ENCODE peak calls at places on chromosomes 16 and 17, in nine cellular contexts. One of them, this sample, is unnamed.
A peak's percentile ranks its signal among the peaks of the same experiment; 100 is the strongest.

GRCh38 chr17:70041061-70041460 is 34.0 kb upstream of the KCNJ16 start:
- DNase-seq in SK-N-SH: no peak
- DNase-seq in A549: no peak
- DNase-seq in HCT116: no peak
- DNase-seq in H1: no peak
- DNase-seq in endothelial cell of umbilical vein: no peak
- DNase-seq in K562: no peak
- DNase-seq in HepG2: no peak
- DNase-seq in GM12878: no peak
- DNase-seq in this sample: no peak

GRCh38 chr17:72387487-72387886 is 266.7 kb downstream of the SOX9 start:
- DNase-seq in SK-N-SH: no peak
- DNase-seq in A549: peak; percentile 63
- DNase-seq in HCT116: peak; percentile 77
- DNase-seq in H1: no peak
- DNase-seq in endothelial cell of umbilical vein: no peak
- DNase-seq in K562: no peak
- DNase-seq in HepG2: peak; percentile 39
- DNase-seq in GM12878: no peak
- DNase-seq in this sample: peak; percentile 23

GRCh38 chr16:83539736-83540490 is 267.9 kb upstream of the HSBP1 start:
- DNase-seq in SK-N-SH: no peak
- DNase-seq in A549: no peak
- DNase-seq in HCT116: no peak
- DNase-seq in H1: no peak
- DNase-seq in endothelial cell of umbilical vein: no peak
- DNase-seq in K562: no peak
- DNase-seq in HepG2: no peak
- DNase-seq in GM12878: no peak
- DNase-seq in this sample: no peak

GRCh38 chr17:44865921-44866320 is 18.2 kb downstream of the HIGD1B start:
- DNase-seq in SK-N-SH: no peak
- DNase-seq in A549: no peak
- DNase-seq in HCT116: no peak
- DNase-seq in H1: no peak
- DNase-seq in endothelial cell of umbilical vein: no peak
- DNase-seq in K562: no peak
- DNase-seq in HepG2: no peak
- DNase-seq in GM12878: no peak
- DNase-seq in this sample: no peak

GRCh38 chr17:14838567-14838966 is 426.6 kb downstream of the PMP22 start:
- DNase-seq in SK-N-SH: no peak
- DNase-seq in A549: no peak
- DNase-seq in HCT116: no peak
- DNase-seq in H1: no peak
- DNase-seq in endothelial cell of umbilical vein: no peak
- DNase-seq in K562: no peak
- DNase-seq in HepG2: no peak
- DNase-seq in GM12878: no peak
- DNase-seq in this sample: no peak

GRCh38 chr17:82320140-82320840 is 2.9 kb upstream of the CD7 start:
- DNase-seq in SK-N-SH: peak; percentile 82
- DNase-seq in A549: no peak
- DNase-seq in HCT116: no peak
- DNase-seq in H1: no peak
- DNase-seq in endothelial cell of umbilical vein: no peak
- DNase-seq in K562: no peak
- DNase-seq in HepG2: no peak
- DNase-seq in GM12878: no peak
- DNase-seq in this sample: no peak

GRCh38 chr17:40903129-40903847 is 18.2 kb upstream of the KRT20 start:
- DNase-seq in SK-N-SH: no peak
- DNase-seq in A549: peak; percentile 96
- DNase-seq in HCT116: peak; percentile 90
- DNase-seq in H1: no peak
- DNase-seq in endothelial cell of umbilical vein: no peak
- DNase-seq in K562: peak; percentile 14
- DNase-seq in HepG2: peak; percentile 82
- DNase-seq in GM12878: no peak
- DNase-seq in this sample: peak; percentile 33

GRCh38 chr16:46620265-46621005 is 744 bp downstream of the SHCBP1 start:
- DNase-seq in SK-N-SH: no peak
- DNase-seq in A549: peak; percentile 7
- DNase-seq in HCT116: no peak
- DNase-seq in H1: no peak
- DNase-seq in endothelial cell of umbilical vein: peak; percentile 6
- DNase-seq in K562: peak; percentile 22
- DNase-seq in HepG2: no peak
- DNase-seq in GM12878: no peak
- DNase-seq in this sample: peak; percentile 79

GRCh38 chr16:87949071-87949744 is 2.0 kb upstream of the BANP start:
- DNase-seq in SK-N-SH: no peak
- DNase-seq in A549: no peak
- DNase-seq in HCT116: no peak
- DNase-seq in H1: no peak
- DNase-seq in endothelial cell of umbilical vein: no peak
- DNase-seq in K562: no peak
- DNase-seq in HepG2: peak; percentile 81
- DNase-seq in GM12878: no peak
- DNase-seq in this sample: no peak

GRCh38 chr16:27386674-27387073 is 15.3 kb upstream of the IL21R start:
- DNase-seq in SK-N-SH: no peak
- DNase-seq in A549: no peak
- DNase-seq in HCT116: no peak
- DNase-seq in H1: no peak
- DNase-seq in endothelial cell of umbilical vein: no peak
- DNase-seq in K562: no peak
- DNase-seq in HepG2: no peak
- DNase-seq in GM12878: no peak
- DNase-seq in this sample: no peak

GRCh38 chr16:27382187-27382855 is 19.7 kb upstream of the IL21R start:
- DNase-seq in SK-N-SH: no peak
- DNase-seq in A549: no peak
- DNase-seq in HCT116: no peak
- DNase-seq in H1: no peak
- DNase-seq in endothelial cell of umbilical vein: no peak
- DNase-seq in K562: no peak
- DNase-seq in HepG2: no peak
- DNase-seq in GM12878: no peak
- DNase-seq in this sample: no peak

GRCh38 chr16:27383511-27384243 is 18.3 kb upstream of the IL21R start:
- DNase-seq in SK-N-SH: no peak
- DNase-seq in A549: no peak
- DNase-seq in HCT116: no peak
- DNase-seq in H1: no peak
- DNase-seq in endothelial cell of umbilical vein: no peak
- DNase-seq in K562: no peak
- DNase-seq in HepG2: no peak
- DNase-seq in GM12878: no peak
- DNase-seq in this sample: peak; percentile 64

GRCh38 chr16:27387724-27388123 is 14.2 kb upstream of the IL21R start:
- DNase-seq in SK-N-SH: no peak
- DNase-seq in A549: no peak
- DNase-seq in HCT116: no peak
- DNase-seq in H1: no peak
- DNase-seq in endothelial cell of umbilical vein: no peak
- DNase-seq in K562: no peak
- DNase-seq in HepG2: no peak
- DNase-seq in GM12878: peak; percentile 74
- DNase-seq in this sample: no peak

DNA sequence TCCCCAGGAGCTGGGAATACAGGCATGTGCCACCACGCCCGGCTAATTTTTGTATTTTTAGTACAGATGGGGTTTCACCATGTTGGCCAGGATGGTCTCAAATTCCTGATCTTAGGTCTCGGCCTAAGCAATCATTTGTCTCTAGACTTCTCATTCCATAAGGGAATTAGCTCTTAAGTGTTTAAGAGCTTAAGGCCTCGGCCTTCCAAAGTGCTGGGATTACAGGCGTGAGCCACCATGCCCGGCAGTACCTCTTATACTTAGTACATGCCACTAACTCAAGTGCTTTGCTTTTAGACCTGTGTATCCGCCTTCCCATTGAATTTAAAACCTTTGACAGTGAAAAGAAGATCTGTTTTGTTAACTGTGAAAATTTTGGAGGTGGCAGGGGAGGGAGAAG is 16.6 kb upstream of the IL21R start:
- DNase-seq in SK-N-SH: no peak
- DNase-seq in A549: no peak
- DNase-seq in HCT116: no peak
- DNase-seq in H1: no peak
- DNase-seq in endothelial cell of umbilical vein: no peak
- DNase-seq in K562: no peak
- DNase-seq in HepG2: no peak
- DNase-seq in GM12878: no peak
- DNase-seq in this sample: no peak
- TF ChIP-seq CTCF in SK-N-SH: no peak
- TF ChIP-seq CTCF in A549: no peak
- TF ChIP-seq CTCF in HCT116: no peak
- TF ChIP-seq CTCF in H1: no peak
- TF ChIP-seq CTCF in endothelial cell of umbilical vein: no peak
- TF ChIP-seq CTCF in K562: no peak
- TF ChIP-seq CTCF in HepG2: no peak
- TF ChIP-seq CTCF in GM12878: no peak
- TF ChIP-seq CTCF in this sample: no peak

GRCh38 chr17:49196520-49196919 is 13.9 kb downstream of the GNGT2 start:
- DNase-seq in SK-N-SH: no peak
- DNase-seq in A549: no peak
- DNase-seq in HCT116: no peak
- DNase-seq in H1: no peak
- DNase-seq in endothelial cell of umbilical vein: no peak
- DNase-seq in K562: no peak
- DNase-seq in HepG2: no peak
- DNase-seq in GM12878: no peak
- DNase-seq in this sample: no peak

GRCh38 chr17:49195746-49196145 is 14.6 kb downstream of the GNGT2 start:
- DNase-seq in SK-N-SH: no peak
- DNase-seq in A549: no peak
- DNase-seq in HCT116: no peak
- DNase-seq in H1: no peak
- DNase-seq in endothelial cell of umbilical vein: no peak
- DNase-seq in K562: no peak
- DNase-seq in HepG2: no peak
- DNase-seq in GM12878: no peak
- DNase-seq in this sample: no peak

GRCh38 chr17:49191917-49192741 is 18.2 kb downstream of the GNGT2 start:
- DNase-seq in SK-N-SH: peak; percentile 88
- DNase-seq in A549: peak; percentile 98
- DNase-seq in HCT116: peak; percentile 89
- DNase-seq in H1: peak; percentile 99
- DNase-seq in endothelial cell of umbilical vein: peak; percentile 86
- DNase-seq in K562: peak; percentile 72
- DNase-seq in HepG2: peak; percentile 90
- DNase-seq in GM12878: peak; percentile 77
- DNase-seq in this sample: peak; percentile 91

GRCh38 chr17:49193513-49194296 is 16.7 kb downstream of the GNGT2 start:
- DNase-seq in SK-N-SH: peak; percentile 56
- DNase-seq in A549: peak; percentile 84
- DNase-seq in HCT116: peak; percentile 33
- DNase-seq in H1: peak; percentile 72
- DNase-seq in endothelial cell of umbilical vein: peak; percentile 73
- DNase-seq in K562: peak; percentile 60
- DNase-seq in HepG2: no peak
- DNase-seq in GM12878: peak; percentile 98
- DNase-seq in this sample: peak; percentile 80

DNA sequence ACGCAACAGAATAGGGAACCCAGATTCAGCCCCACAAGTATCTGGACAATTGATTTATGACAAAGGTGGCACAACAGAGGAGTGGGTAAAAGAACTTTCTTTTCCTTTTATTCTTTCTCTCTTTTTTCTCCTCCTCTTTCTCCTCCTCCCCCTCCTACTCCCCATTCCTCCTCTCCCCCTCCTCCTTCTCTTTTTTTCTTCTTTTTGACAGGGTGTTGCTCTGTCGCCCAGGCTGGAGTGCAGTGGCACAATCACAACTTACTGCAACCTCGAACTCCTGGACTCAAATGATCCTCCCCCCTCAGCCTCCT is 16.1 kb downstream of the GNGT2 start:
- DNase-seq in SK-N-SH: no peak
- DNase-seq in A549: no peak
- DNase-seq in HCT116: no peak
- DNase-seq in H1: no peak
- DNase-seq in endothelial cell of umbilical vein: no peak
- DNase-seq in K562: no peak
- DNase-seq in HepG2: no peak
- DNase-seq in GM12878: no peak
- DNase-seq in this sample: no peak
- H3K4me3 ChIP-seq in SK-N-SH: peak overlapping the region; percentile 64
- H3K4me3 ChIP-seq in A549: peak overlapping the region; percentile 64
- H3K4me3 ChIP-seq in HCT116: peak overlapping the region; percentile 61
- H3K4me3 ChIP-seq in H1: peak overlapping the region; percentile 97
- H3K4me3 ChIP-seq in endothelial cell of umbilical vein: no peak overlapping the region
- H3K4me3 ChIP-seq in K562: no peak overlapping the region
- H3K4me3 ChIP-seq in HepG2: no peak overlapping the region
- H3K4me3 ChIP-seq in GM12878: peak overlapping the region; percentile 67
- H3K4me3 ChIP-seq in this sample: peak overlapping the region; percentile 74

GRCh38 chr16:68752602-68753001 is 15.5 kb downstream of the CDH1 start:
- DNase-seq in SK-N-SH: no peak
- DNase-seq in A549: peak; percentile 66
- DNase-seq in HCT116: no peak
- DNase-seq in H1: no peak
- DNase-seq in endothelial cell of umbilical vein: no peak
- DNase-seq in K562: no peak
- DNase-seq in HepG2: peak; percentile 40
- DNase-seq in GM12878: no peak
- DNase-seq in this sample: no peak
- TF ChIP-seq MAX in SK-N-SH: no peak
- TF ChIP-seq MAX in A549: no peak
- TF ChIP-seq MAX in HCT116: no peak
- TF ChIP-seq MAX in H1: no peak
- TF ChIP-seq MAX in endothelial cell of umbilical vein: no peak
- TF ChIP-seq MAX in K562: no peak
- TF ChIP-seq MAX in HepG2: no peak
- TF ChIP-seq MAX in GM12878: no peak
- TF ChIP-seq MAX in this sample: no peak

DNA sequence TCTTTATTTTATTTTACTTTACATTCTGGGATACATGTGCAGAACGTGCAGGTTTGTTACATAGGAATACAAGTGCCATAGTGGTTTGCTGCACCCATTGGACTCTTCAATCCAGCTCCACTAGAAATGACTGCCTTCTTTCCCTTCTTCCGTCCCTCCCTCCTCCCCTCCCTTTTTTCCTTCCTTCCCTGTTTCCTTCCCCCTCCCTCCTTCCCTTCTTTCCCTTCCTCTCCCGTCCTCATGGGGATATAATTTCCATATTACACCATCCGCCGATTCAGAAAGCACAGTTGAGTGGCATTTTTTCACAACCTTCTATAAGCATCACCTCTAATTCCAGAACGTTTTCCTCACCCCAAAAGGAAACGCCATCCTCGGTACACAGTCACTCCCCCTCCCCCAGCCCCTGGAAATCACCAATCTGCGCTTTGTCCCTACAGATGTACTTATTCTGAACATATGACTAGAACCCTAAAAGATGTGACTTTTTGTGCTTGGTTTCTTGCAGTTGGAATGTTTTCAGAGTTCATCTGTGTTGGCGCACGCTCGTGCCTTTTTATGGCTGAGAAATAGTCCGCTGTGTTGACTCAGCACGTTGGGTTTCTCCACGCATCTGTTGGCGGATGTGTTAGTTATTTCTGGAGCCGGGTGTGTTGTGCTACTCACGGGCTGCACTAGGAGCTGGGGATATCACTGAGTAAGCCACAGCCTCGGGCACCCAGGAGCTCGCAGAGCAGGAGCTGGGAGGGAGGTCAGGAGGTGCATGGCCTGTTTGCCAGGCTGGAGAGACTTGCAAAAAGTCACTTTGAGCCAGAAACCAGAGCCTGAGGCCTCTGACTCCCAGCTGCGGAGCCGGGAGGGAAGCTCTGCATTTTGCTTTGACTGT is 336.4 kb downstream of the SEC14L1 start:
- DNase-seq in SK-N-SH: peak; percentile 91
- DNase-seq in A549: no peak
- DNase-seq in HCT116: no peak
- DNase-seq in H1: no peak
- DNase-seq in endothelial cell of umbilical vein: peak; percentile 30
- DNase-seq in K562: no peak
- DNase-seq in HepG2: no peak
- DNase-seq in GM12878: no peak
- DNase-seq in this sample: no peak
- TF ChIP-seq CTCF in SK-N-SH: no peak
- TF ChIP-seq CTCF in A549: no peak
- TF ChIP-seq CTCF in HCT116: no peak
- TF ChIP-seq CTCF in H1: no peak
- TF ChIP-seq CTCF in endothelial cell of umbilical vein: no peak
- TF ChIP-seq CTCF in K562: no peak
- TF ChIP-seq CTCF in HepG2: no peak
- TF ChIP-seq CTCF in GM12878: no peak
- TF ChIP-seq CTCF in this sample: no peak

This sample was measured in NB4.